ENCODE peak calls at places on chromosomes 12 and 14, in four cellular contexts. M is psoas muscle, B is left ventricle myocardium inferior, G is colonic mucosa. F is an unnamed sample.

GRCh38 chr12:114751712-114752111 is 67.7 kb upstream of the TBX3 start:
- DNase-seq in M (no peak), G (no peak), B (no peak), F (no peak)

GRCh38 chr12:69129014-69129413 is 110.4 kb upstream of the CPSF6 start:
- DNase-seq in G (no peak), B (no peak), M (no peak), F (no peak)

GRCh38 chr12:20142956-20143355 is 225.4 kb upstream of the PDE3A start:
- DNase-seq in B (no peak), M (no peak), G (no peak), F (no peak)

GRCh38 chr12:47840571-47840970 is 20.9 kb upstream of the HDAC7 start:
- DNase-seq in G (no peak), M (no peak), B (no peak), F (no peak)

GRCh38 chr14:91229743-91230200 is 14.7 kb downstream of the GPR68 start:
- DNase-seq in M (no peak), G (no peak), B (no peak), F (no peak)

GRCh38 chr12:4353785-4354208 is 25.7 kb downstream of the FGF23 start:
- DNase-seq in M (no peak), G (no peak), B (no peak), F (no peak)

GRCh38 chr14:74333909-74334308 is 14.4 kb upstream of the VRTN start:
- DNase-seq in G (no peak), B (no peak), M (no peak), F (peak)

GRCh38 chr12:28415755-28416154 is 225.5 kb downstream of the CCDC91 start:
- DNase-seq in G (no peak), M (no peak), B (no peak), F (peak)

GRCh38 chr12:79850610-79851299 is 84.1 kb downstream of the PPP1R12A start:
- DNase-seq in G (no peak), B (no peak), M (no peak), F (no peak)

GRCh38 chr12:26524862-26525465 is 308.0 kb downstream of the ITPR2 start:
- DNase-seq in M (no peak), B (no peak), G (peak), F (no peak)

GRCh38 chr12:96108321-96108720 is 72.9 kb upstream of the LTA4H start:
- DNase-seq in B (peak), G (peak), M (peak), F (no peak)

GRCh38 chr12:124866195-124866882 is 2.7 kb upstream of the SCARB1 start:
- DNase-seq in B (no peak), G (no peak), M (no peak), F (no peak)

GRCh38 chr12:106098691-106099200 is 40.0 kb downstream of the NUAK1 start:
- DNase-seq in G (no peak), B (no peak), M (no peak), F (no peak)

GRCh38 chr12:5733136-5733755 is 211.8 kb downstream of the ANO2 start:
- DNase-seq in B (no peak), G (no peak), M (no peak), F (no peak)

GRCh38 chr12:41724216-41724615 is 420.5 kb downstream of the GXYLT1 start:
- DNase-seq in B (no peak), G (no peak), M (no peak), F (no peak)

GRCh38 chr14:72590577-72590976 is 303.3 kb downstream of the DPF3 start:
- DNase-seq in M (no peak), G (no peak), B (no peak), F (no peak)

GRCh38 chr14:41280745-41281144 is 325.9 kb upstream of the LRFN5 start:
- DNase-seq in G (no peak), M (no peak), B (no peak), F (no peak)

GRCh38 chr14:92408186-92408585 is 85.2 kb downstream of the SLC24A4 start:
- DNase-seq in G (no peak), B (no peak), M (no peak), F (no peak)

GRCh38 chr12:120666577-120667390 is 20.2 kb upstream of the MLEC start:
- DNase-seq in B (no peak), G (no peak), M (no peak), F (no peak)

GRCh38 chr12:116559330-116560080 is at the start of gene MAP1LC3B2:
- DNase-seq in G (peak), M (peak), B (peak), F (peak)

GRCh38 chr14:59123526-59123925 is 64.9 kb upstream of the DAAM1 start:
- DNase-seq in B (no peak), M (no peak), G (no peak), F (no peak)

GRCh38 chr12:120529641-120530314 is 820 bp upstream of the COQ5 start:
- DNase-seq in M (no peak), B (no peak), G (peak), F (no peak)

DNA sequence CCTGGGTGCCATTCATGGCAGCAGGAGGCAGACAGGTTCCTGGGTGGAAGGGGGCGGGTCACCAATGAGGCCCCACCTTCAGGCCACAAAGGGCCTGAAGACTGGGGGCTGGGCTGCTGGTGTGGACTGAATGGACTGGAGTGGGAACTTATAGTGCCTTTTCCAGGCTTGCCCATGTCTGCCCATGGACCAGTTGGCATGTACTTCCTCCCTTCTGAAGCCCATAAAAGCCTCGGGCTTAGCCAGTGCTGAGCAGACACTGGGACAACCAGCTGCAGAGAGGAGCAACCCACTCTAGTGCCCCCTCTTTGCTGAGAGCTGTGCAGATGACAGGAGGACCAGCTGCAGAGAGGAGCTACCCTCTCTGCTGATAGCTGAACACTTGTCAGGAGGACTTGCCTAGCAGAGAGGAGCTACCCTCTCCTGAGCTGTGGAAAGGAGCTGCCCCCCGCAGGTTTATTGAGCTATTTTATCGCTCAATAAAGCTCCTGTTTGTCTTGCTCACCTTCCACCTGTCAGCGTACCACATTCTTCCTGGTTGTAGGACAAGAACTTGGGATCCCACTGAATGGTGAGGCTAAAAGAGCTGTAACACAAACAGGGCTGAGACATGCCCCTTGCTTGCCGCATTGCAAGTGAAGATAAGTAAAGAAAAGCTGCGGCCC is 34.0 kb downstream of the APAF1 start:
- DNase-seq in G (peak), B (no peak), M (no peak), F (no peak)
- TF ChIP-seq CTCF in G (no peak), B (no peak), M (no peak), F (no peak)

GRCh38 chr12:54749191-54749818 is 101.1 kb upstream of the DCD start:
- DNase-seq in G (peak), B (no peak), M (no peak), F (no peak)
- H3K4me3 ChIP-seq in G (no peak), B (no peak), M (no peak), F (no peak)

DNA sequence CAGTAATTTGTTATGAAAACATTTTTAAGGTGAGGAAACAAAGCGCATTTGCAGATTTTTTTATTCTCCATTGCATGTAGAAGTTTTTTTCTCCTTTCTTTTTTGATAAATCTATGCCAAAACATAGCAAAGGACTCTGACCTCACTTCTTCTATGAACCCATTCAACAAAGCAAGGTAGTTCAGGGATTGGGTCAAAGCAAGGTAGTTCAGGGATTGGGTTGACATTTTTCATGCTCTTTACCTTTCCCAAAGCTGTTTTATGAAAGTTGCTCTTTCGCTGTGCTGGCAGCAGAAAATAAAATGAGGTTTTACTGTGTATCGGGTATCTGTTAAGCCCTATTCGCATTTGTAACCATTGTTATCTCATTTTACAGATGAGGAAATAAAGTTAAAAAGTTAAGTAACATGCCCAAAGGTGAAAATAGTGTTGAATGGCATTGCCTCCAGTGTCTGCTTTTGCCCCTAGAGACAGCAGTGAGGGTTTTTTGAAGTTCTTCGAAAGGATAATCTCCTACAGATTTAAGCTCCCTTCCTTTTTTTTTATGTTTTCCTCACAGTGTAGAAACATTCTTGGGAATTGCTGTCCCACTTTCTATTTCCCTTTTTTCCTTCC is 10.6 kb downstream of the STRAP start:
- DNase-seq in B (no peak), G (no peak), M (no peak), F (no peak)
- TF ChIP-seq CTCF in B (no peak), G (no peak), M (no peak), F (no peak)

DNA sequence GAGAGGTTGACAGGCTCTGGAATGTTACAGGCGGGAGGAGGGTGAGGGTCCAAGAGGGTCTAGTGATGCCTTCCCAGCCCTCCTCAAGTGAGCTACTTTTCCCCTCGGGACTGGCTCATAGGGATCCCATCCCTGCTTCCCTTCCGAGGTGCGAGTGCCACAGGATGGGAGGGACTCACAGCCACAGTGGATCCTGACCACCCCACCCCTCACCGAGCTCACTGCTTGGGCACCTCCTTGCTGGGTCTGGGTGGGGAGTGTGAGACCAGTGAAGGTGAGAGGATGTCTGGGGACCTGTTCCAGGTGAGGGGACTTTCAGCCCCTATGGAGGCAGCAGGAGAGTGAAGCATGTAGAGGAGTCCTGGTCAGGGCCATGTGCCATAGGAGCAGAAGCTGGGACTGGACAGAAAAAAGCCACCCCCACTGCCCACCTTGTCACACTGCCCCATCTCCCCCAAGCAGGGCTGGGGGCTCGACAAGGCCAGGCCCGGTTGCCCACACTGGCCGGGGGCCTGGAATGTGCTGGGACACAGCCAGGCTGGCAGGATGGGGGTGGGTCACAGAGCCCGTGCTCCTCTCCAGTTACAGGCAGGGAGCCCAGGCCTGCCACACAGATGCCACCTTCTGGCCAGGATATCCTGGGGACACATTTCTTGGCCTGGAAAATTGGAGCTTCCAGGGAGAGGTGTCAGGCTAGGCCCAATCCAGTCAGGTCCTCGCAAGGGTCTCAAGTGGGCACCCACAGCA is 1.7 kb upstream of the TNS2 start:
- DNase-seq in B (peak), G (peak), M (peak), F (no peak)
- H3K4me3 ChIP-seq in B (peak), G (peak), M (peak), F (no peak)

GRCh38 chr12:123107926-123108681 is 42.8 kb downstream of the PITPNM2 start:
- DNase-seq in M (no peak), G (no peak), B (peak), F (no peak)
- TF ChIP-seq CTCF in M (no peak), G (no peak), B (no peak), F (no peak)

GRCh38 chr14:105168093-105168420 is 519 bp downstream of the JAG2 start:
- DNase-seq in M (no peak), G (no peak), B (no peak), F (no peak)

GRCh38 chr14:105165134-105165704 is 3.4 kb downstream of the JAG2 start:
- DNase-seq in B (no peak), M (no peak), G (peak), F (no peak)

GRCh38 chr14:105167303-105168092 is 1.1 kb downstream of the JAG2 start:
- DNase-seq in G (no peak), B (no peak), M (no peak), F (no peak)

GRCh38 chr14:105165761-105166485 is 2.7 kb downstream of the JAG2 start:
- DNase-seq in G (no peak), M (no peak), B (no peak), F (no peak)

DNA sequence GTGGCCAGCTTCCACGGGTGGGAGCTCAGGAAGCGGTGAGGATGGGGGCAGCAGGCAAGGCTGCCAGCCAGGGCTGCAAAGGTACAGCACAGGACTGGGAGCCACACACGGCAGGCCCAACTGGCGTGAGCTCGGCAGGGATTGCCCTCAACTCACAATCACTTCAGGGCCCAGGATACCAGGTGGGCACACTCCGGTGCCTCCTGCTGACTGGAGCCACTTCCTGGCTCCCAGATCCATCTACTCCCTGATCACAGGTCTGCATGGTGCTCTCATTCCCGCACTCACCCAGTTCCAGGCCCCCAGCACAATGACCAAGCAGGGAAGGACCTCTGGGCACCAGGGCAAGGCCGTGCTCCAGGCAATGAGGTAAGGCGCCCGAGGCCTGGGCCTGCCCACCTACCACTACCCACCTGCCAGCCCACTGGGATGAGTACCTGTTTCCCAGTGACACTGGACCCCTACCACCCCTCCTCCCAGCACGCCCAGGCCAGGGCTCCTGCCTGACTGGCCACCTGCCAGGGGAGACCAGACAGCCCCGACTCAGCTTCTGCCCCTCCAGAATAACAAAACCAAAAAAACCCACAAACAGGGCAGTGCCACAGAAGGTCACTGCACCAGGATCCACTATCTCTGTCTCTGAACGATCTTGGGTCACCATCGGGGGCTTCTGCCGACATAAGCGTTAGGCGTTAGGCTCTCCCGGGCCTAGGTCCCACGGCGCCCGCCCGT is 1.8 kb downstream of the JAG2 start:
- DNase-seq in M (no peak), G (no peak), B (no peak), F (no peak)
- H3K4me3 ChIP-seq in M (peak), G (no peak), B (peak), F (no peak)

GRCh38 chr12:72141381-72141780 is 130.8 kb upstream of the TRHDE start:
- DNase-seq in G (no peak), M (no peak), B (no peak), F (no peak)
- TF ChIP-seq CTCF in G (no peak), M (no peak), B (no peak), F (peak)

DNA sequence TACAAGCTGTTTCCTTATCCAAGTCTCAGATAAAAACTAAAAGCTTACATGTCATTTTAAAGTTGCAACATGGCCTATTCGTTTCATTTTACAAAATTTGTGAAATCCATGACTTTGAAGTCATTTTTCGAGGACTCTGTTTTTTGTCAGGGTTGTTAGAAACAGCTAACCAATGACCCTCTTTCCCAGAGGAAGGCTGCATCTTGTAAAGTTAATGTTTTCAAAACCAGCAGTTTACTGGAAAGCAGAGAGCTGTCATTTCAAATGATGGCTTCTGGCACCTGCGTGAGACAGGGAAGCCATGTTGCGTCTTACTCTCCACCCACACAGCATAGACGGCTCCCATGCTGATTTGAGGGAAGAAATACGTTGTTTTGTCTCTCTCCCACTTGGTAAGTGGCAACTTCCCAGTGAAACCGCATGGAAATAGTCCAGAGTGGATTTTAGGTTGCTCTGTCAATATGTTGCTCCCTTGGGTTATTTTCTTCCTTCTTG is 50.1 kb upstream of the RTRAF start:
- DNase-seq in M (no peak), G (no peak), B (no peak), F (no peak)
- H3K4me3 ChIP-seq in M (no peak), G (no peak), B (no peak), F (no peak)

DNA sequence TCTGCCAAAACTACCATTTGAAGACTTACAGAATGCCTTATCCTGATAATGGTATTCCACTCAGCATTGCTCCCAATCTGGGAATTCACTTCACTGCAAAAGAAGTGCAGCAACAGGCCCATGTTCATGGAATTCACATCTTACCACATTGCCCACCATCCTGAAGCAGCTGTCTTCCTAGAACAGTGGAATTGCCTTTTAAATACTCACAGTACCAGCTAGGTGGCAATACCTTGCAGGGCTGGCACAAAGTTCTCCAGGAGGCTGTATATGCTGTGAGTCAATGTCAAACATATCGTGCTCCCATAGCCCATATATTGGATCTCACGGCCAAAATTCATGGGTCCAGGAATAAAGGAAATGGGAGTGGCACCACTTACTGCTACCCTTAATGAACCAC is 83.8 kb upstream of the PLEKHG7 start:
- DNase-seq in G (no peak), B (no peak), M (no peak), F (no peak)
- TF ChIP-seq CTCF in G (no peak), B (no peak), M (no peak), F (no peak)

GRCh38 chr14:100533647-100534485 is 53.4 kb downstream of the BEGAIN start:
- DNase-seq in G (peak), B (peak), M (peak), F (no peak)
- H3K4me3 ChIP-seq in G (no peak), B (no peak), M (no peak), F (no peak)

F was measured in kidney epithelial cell.